ENCODE peak calls at places on chromosomes 2 and 18, in four cellular contexts. Z is CD4-positive, alpha-beta memory T cell; D is heart left ventricle; H is BE2C. Q is an unnamed sample.
A peak's percentile ranks its signal among the peaks of the same experiment; 100 is the strongest.

GRCh38 chr2:168538534-168538933 is 82.5 kb downstream of the CERS6 start:
- DNase-seq in Z (no peak), D (no peak), H (no peak), Q (no peak)

GRCh38 chr18:75116809-75117208 is 92.1 kb downstream of the PTGR3 start:
- DNase-seq in Z (no peak), H (no peak), D (no peak), Q (no peak)

GRCh38 chr2:199410130-199410529 is 47.6 kb downstream of the SATB2 start:
- DNase-seq in Z (no peak), H (no peak), D (no peak), Q (no peak)

GRCh38 chr2:68980956-68981355 is 6.5 kb downstream of the GKN1 start:
- DNase-seq in Z (no peak), H (no peak), D (no peak), Q (peak; percentile 24)

GRCh38 chr2:172244419-172245130 is 141.9 kb upstream of the DLX2 start:
- DNase-seq in Z (no peak), D (no peak), H (no peak), Q (peak; percentile 22)

GRCh38 chr18:58362027-58362575 is 266.8 kb downstream of the ALPK2 start:
- DNase-seq in Z (no peak), D (peak; percentile 38), H (no peak), Q (peak; percentile 74)

GRCh38 chr2:70931376-70932000 is 4.2 kb upstream of the ATP6V1B1 start:
- DNase-seq in D (no peak), Z (no peak), H (no peak), Q (no peak)

GRCh38 chr2:162574615-162575452 is 230.9 kb downstream of the GCA start:
- DNase-seq in D (no peak), Z (no peak), H (no peak), Q (no peak)

GRCh38 chr2:20012282-20013060 is at the start of gene MATN3:
- DNase-seq in Z (no peak), D (no peak), H (no peak), Q (peak; percentile 39)

GRCh38 chr2:62586981-62587380 is 81.0 kb upstream of the TMEM17 start:
- DNase-seq in Z (no peak), D (no peak), H (no peak), Q (no peak)

GRCh38 chr18:54117853-54118773 is 106.4 kb downstream of the MBD2 start:
- DNase-seq in D (no peak), H (no peak), Z (no peak), Q (no peak)

GRCh38 chr2:134917219-134917957 is 1.2 kb upstream of the CCNT2 start:
- DNase-seq in Z (peak; percentile 40), D (peak; percentile 32), H (no peak), Q (peak; percentile 5)

GRCh38 chr2:158560259-158560658 is 103.5 kb downstream of the PKP4 start:
- DNase-seq in D (no peak), Z (no peak), H (no peak), Q (no peak)

GRCh38 chr18:41993151-41993550 is 38.1 kb downstream of the PIK3C3 start:
- DNase-seq in H (no peak), D (no peak), Z (no peak), Q (no peak)

GRCh38 chr2:129277188-129277587 is 702.3 kb upstream of the RAB6C start:
- DNase-seq in H (no peak), Z (no peak), D (no peak), Q (no peak)

GRCh38 chr18:38933322-38933721 is 1367.7 kb upstream of the CELF4 start:
- DNase-seq in H (no peak), D (no peak), Z (no peak), Q (no peak)

DNA sequence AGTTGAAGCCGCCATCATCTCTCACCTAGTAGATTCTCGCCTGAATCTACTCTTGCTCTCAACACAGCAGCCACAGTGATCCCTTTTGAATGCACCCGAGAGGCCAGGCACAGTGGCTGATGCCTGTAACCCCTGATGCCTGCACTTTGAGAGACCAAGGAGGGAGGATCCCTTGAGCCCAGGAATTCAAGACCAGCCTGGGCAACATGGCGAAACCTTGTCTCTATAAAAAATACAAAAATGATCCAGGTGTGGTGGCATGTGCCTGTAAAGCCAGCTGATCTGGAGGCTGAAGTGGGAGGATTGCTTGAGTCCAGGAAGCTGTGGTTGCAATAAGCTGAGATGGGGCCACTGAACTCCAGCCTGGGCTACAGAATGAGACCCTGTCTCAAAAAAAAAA is 60.3 kb upstream of the EML4 start:
- DNase-seq in H (no peak), Z (no peak), D (no peak), Q (no peak)
- H3K4me1 ChIP-seq in H (peaks cover 13% of the 10 kb centered on the region), Z (peaks cover 92% of the 10 kb centered on the region), D (no peaks in the 10 kb centered on the region), Q (peaks cover 8% of the 10 kb centered on the region)

GRCh38 chr2:220227272-220227920 is 600.0 kb downstream of the SLC4A3 start:
- DNase-seq in Z (no peak), D (no peak), H (no peak), Q (no peak)
- H3K4me1 ChIP-seq in Z (no peaks in the 10 kb centered on the region), D (no peaks in the 10 kb centered on the region), H (no peaks in the 10 kb centered on the region), Q (no peaks in the 10 kb centered on the region)

DNA sequence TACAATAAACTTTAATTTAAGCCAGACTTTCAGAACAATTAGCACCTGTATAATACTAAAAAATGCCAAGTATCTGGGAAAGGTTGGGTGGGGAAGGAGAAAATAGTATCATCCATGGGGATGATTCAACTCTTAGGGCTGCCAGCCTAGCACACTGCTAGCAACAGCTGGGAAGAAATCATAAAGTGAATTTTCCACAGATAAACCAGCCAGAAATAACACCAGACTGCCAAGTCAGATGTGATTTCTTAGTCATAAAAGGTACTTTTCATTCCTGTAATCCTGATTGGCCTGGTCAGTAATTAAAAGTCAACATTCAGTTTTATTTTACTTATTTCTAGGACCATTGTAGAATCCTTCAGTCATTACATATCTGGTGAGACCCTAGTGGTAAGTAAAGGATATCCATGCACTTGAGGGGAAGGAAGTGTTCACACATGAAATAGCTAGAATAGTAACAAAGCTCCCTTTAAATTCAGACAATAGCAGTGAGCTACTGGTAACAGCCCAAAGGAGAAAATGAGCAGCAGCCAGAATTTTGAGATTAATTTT is 59.4 kb downstream of the LIMS1 start:
- DNase-seq in H (no peak), D (no peak), Z (no peak), Q (no peak)
- H3K4me1 ChIP-seq in H (no peaks in the 10 kb centered on the region), D (peaks cover 41% of the 10 kb centered on the region), Z (peaks cover 17% of the 10 kb centered on the region), Q (peaks cover 11% of the 10 kb centered on the region)

GRCh38 chr2:176160251-176161040 is 3.3 kb downstream of the HOXD3 start:
- DNase-seq in D (no peak), H (no peak), Z (no peak), Q (no peak)

GRCh38 chr2:176163655-176164021 is 6.5 kb downstream of the HOXD3 start:
- DNase-seq in Z (no peak), H (no peak), D (no peak), Q (no peak)

GRCh38 chr2:176162911-176163654 is 6.0 kb downstream of the HOXD3 start:
- DNase-seq in H (no peak), D (no peak), Z (no peak), Q (no peak)

GRCh38 chr2:176161041-176161785 is 4.1 kb downstream of the HOXD3 start:
- DNase-seq in H (no peak), D (no peak), Z (no peak), Q (no peak)

DNA sequence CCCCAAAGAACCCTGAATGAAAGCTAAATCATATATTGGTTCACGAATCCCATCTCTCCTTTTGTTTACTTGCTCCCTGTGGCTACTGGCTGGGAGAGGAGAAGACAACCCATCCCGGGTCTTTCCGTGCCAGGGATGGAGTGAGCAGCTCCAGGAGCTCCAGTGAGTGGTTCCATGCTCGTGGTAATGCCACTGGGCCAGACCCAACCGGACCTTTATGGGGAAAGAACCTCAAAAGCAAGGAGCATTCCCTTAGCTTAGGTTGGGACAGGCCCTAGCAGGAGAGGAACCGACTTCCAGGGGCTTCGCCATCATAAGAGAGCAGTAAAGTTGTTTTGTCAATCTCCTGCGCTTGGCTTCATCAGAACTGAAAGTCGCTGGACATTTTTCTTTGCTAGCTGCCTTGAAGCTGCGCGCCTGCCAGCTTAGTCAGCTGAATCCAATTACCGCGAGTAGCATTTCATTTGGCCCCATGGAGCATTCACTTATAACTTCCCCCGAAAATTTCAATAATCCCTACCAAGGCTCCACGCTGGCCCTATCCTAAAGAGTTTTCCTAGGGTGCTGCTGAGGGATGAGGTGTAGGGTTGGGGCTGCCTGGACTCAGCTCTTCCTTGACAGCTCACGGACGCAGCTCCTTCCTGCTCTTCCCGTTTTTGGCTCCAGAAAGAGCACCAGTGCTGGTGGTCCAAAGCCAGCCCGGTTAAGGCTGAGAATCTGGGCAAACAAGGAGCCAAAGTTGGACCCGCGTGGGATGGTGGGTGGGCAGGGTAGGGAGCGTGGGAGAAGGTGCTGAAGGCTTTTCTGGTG is 4.9 kb downstream of the HOXD3 start:
- DNase-seq in H (no peak), D (no peak), Z (no peak), Q (no peak)
- H3K4me1 ChIP-seq in H (no peaks in the 10 kb centered on the region), D (peaks cover 3% of the 10 kb centered on the region), Z (peaks cover 6% of the 10 kb centered on the region), Q (peaks cover 31% of the 10 kb centered on the region)